ENCODE peak calls at places on chromosomes 11 and 22, in eight cellular contexts. C is gastrocnemius medialis, Q is HCT116, R is lower leg skin, E is uterus, T is NB4, G is K562, N is IMR-90. L is an unnamed sample.

GRCh38 chr11:119347242-119347641 is 737 bp upstream of the MFRP start:
- DNase-seq in Q (no peak), T (no peak), C (peak; percentile 14), E (no peak), G (no peak), N (no peak), R (no peak), L (no peak)

GRCh38 chr22:36536717-36537116 is 7.8 kb upstream of the EIF3D start:
- DNase-seq in C (peak; percentile 53), G (no peak), R (no peak), Q (no peak), E (no peak), N (no peak), T (no peak), L (no peak)

GRCh38 chr22:27223317-27224177 is 566.2 kb downstream of the MIAT start:
- DNase-seq in Q (no peak), G (no peak), C (no peak), T (no peak), N (peak; percentile 89), R (no peak), E (peak; percentile 39), L (peak; percentile 29)

GRCh38 chr22:43014062-43014875 is 680 bp downstream of the PACSIN2 start:
- DNase-seq in C (peak; percentile 46), Q (no peak), G (peak; percentile 48), T (peak; percentile 67), N (no peak), E (peak; percentile 44), R (peak; percentile 90), L (peak; percentile 91)

GRCh38 chr11:128157423-128158298 is 429.7 kb downstream of the ETS1 start:
- DNase-seq in E (peak; percentile 21), N (peak; percentile 78), G (peak; percentile 57), T (peak; percentile 78), R (no peak), Q (peak; percentile 72), C (no peak), L (no peak)

GRCh38 chr11:34223021-34223813 is 117.8 kb downstream of the NAT10 start:
- DNase-seq in G (no peak), Q (no peak), T (peak; percentile 90), N (peak; percentile 87), C (peak; percentile 22), R (peak; percentile 90), E (peak; percentile 85), L (no peak)

GRCh38 chr11:117221775-117222517 is 9.9 kb downstream of the PCSK7 start:
- DNase-seq in C (peak; percentile 83), R (peak; percentile 88), N (peak; percentile 72), G (no peak), Q (no peak), E (peak; percentile 79), T (no peak), L (no peak)

GRCh38 chr22:31127181-31127772 is 4.5 kb downstream of the INPP5J start:
- DNase-seq in R (no peak), T (peak; percentile 34), G (peak; percentile 44), Q (no peak), C (no peak), E (no peak), N (no peak), L (peak; percentile 51)

GRCh38 chr11:60771879-60772525 is 13.1 kb upstream of the MS4A10 start:
- DNase-seq in R (no peak), E (no peak), C (no peak), T (no peak), Q (no peak), G (no peak), N (peak; percentile 4), L (peak; percentile 64)

GRCh38 chr11:46896719-46897406 is 21.5 kb downstream of the LRP4 start:
- DNase-seq in E (no peak), T (peak; percentile 74), R (no peak), C (no peak), Q (peak; percentile 12), G (no peak), N (peak; percentile 37), L (no peak)

GRCh38 chr11:107566569-107566968 is 1.0 kb upstream of the ALKBH8 start:
- DNase-seq in G (no peak), C (no peak), E (no peak), Q (no peak), R (no peak), N (no peak), T (no peak), L (no peak)

GRCh38 chr11:120324932-120325810 is at the start of gene TLCD5:
- DNase-seq in T (no peak), G (peak; percentile 69), C (no peak), R (peak; percentile 91), N (peak; percentile 68), E (peak; percentile 72), Q (peak; percentile 54), L (peak; percentile 84)

GRCh38 chr11:85718991-85719807 is 33.2 kb upstream of the CCDC89 start:
- DNase-seq in R (peak; percentile 85), Q (peak; percentile 82), T (no peak), E (no peak), N (peak; percentile 100), G (no peak), C (peak; percentile 36), L (no peak)

GRCh38 chr11:114478768-114479167 is 39.5 kb downstream of the REXO2 start:
- DNase-seq in T (no peak), E (no peak), C (no peak), N (no peak), Q (no peak), G (no peak), R (no peak), L (no peak)

GRCh38 chr22:19810381-19811141 is 44.1 kb downstream of the GNB1L start:
- DNase-seq in E (no peak), R (peak; percentile 87), G (no peak), C (no peak), Q (no peak), T (no peak), N (peak; percentile 81), L (peak; percentile 62)

GRCh38 chr11:22536036-22536435 is 89.6 kb downstream of the FANCF start:
- DNase-seq in G (no peak), Q (no peak), R (no peak), E (no peak), C (no peak), N (no peak), T (no peak), L (no peak)

GRCh38 chr11:38460901-38461300 is 1862.9 kb upstream of the RAG2 start:
- DNase-seq in T (peak; percentile 6), Q (no peak), G (no peak), R (no peak), E (no peak), C (no peak), N (peak; percentile 41), L (no peak)

GRCh38 chr11:121105063-121105480 is 4.0 kb downstream of the TECTA start:
- DNase-seq in G (no peak), T (no peak), R (no peak), C (peak; percentile 45), Q (no peak), N (peak; percentile 13), E (peak; percentile 51), L (no peak)

GRCh38 chr22:46007848-46008261 is 30.9 kb upstream of the WNT7B start:
- DNase-seq in Q (no peak), N (peak; percentile 87), R (peak; percentile 96), G (no peak), C (peak; percentile 77), T (no peak), E (peak; percentile 91), L (peak; percentile 81)

GRCh38 chr11:134483857-134484256 is 71.8 kb upstream of the B3GAT1 start:
- DNase-seq in N (no peak), C (no peak), Q (no peak), T (no peak), R (no peak), G (no peak), E (no peak), L (no peak)

GRCh38 chr22:30878516-30879365 is 89.8 kb downstream of the MORC2 start:
- DNase-seq in Q (no peak), T (no peak), E (no peak), C (no peak), N (no peak), G (peak; percentile 62), R (no peak), L (peak; percentile 56)

GRCh38 chr11:69212121-69213110 is 56.7 kb downstream of the SMIM38 start:
- DNase-seq in C (no peak), T (no peak), Q (no peak), G (no peak), R (peak; percentile 70), E (no peak), N (no peak), L (no peak)

GRCh38 chr11:106331163-106331562 is 253.7 kb downstream of the AASDHPPT start:
- DNase-seq in R (no peak), G (no peak), T (no peak), Q (no peak), N (no peak), C (no peak), E (no peak), L (no peak)

DNA sequence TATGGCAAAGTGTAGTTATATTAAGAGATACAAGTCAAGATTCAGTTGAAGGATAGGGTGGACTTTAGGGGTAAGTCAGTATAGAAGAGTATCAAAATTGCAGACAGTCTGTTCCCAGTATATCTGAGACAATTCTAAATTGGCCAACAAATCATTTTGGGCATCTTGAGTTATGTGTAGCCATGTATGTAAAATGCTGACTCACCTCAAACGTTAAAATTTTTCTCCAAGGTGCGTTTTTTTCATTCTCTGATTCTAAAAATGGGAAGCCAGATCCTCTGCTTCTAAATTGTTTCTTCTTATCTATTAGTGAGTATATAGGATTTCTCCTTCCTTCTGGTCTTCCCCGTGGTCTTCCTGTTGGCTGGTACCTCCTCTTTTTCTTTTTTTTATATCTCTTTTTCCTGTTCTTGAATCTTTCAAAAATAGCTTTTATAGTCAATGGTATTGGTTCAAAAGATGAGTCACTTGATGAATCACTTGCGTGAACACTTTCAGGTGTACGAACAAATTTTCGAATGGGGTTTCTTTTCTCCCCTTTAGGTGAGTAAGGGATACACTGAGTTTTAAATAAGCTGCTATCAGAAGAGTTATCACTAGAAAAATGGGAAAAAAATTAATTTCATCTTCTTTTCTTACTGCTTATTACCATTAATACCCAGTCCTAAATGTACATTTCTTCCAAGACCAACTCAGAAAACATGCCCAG is 3.2 kb downstream of the TAF1D start:
- DNase-seq in G (no peak), T (no peak), C (no peak), Q (no peak), R (no peak), E (no peak), N (peak; percentile 18), L (no peak)
- TF ChIP-seq POLR2A in G (no peak), T (no peak), C (no peak), Q (no peak), R (no peak), E (no peak), N (no peak), L (no peak)

GRCh38 chr22:22931557-22932270 is 44.1 kb downstream of the IGLL5 start:
- DNase-seq in R (no peak), E (no peak), Q (no peak), G (no peak), C (no peak), T (no peak), N (no peak), L (peak; percentile 77)
- TF ChIP-seq POLR2A in R (no peak), E (no peak), Q (no peak), G (no peak), C (no peak), T (no peak), N (no peak), L (no peak)

GRCh38 chr11:16804104-16804947 is 65.9 kb downstream of the C11orf58 start:
- DNase-seq in N (no peak), C (no peak), Q (no peak), R (no peak), E (no peak), T (no peak), G (no peak), L (peak; percentile 66)
- TF ChIP-seq POLR2A in N (no peak), C (no peak), Q (no peak), R (no peak), E (no peak), T (no peak), G (no peak), L (no peak)

GRCh38 chr11:212150-213100 is 4.9 kb downstream of the RIC8A start:
- DNase-seq in C (no peak), E (no peak), R (no peak), T (no peak), Q (no peak), G (no peak), N (no peak), L (no peak)
- TF ChIP-seq POLR2A in C (no peak), E (no peak), R (no peak), T (no peak), Q (no peak), G (no peak), N (no peak), L (no peak)

L was measured in spleen.